ENCODE peak calls at places on chromosomes 2 and 18, in seven cellular contexts. C is neuronal stem cell, B is GM23248, S is astrocyte, R is H1, Q is H9, M is fibroblast of lung. U is an unnamed sample. For H3K4me1, the result is how much of the 10 kb centered on the place peaks cover.

GRCh38 chr18:50944245-50944917 is 23.5 kb upstream of the ELAC1 start:
- DNase-seq in S (no peak), R (no peak), C (no peak), Q (no peak), M (peak), B (peak), U (no peak)

GRCh38 chr2:74602553-74603281 is 45.4 kb downstream of the M1AP start:
- DNase-seq in M (peak), B (peak), Q (no peak), R (no peak), S (peak), C (no peak), U (no peak)

GRCh38 chr2:240567872-240568677 is at the start of gene RNPEPL1:
- DNase-seq in R (no peak), B (peak), Q (no peak), C (no peak), M (peak), S (no peak), U (peak)

GRCh38 chr18:58538604-58539386 is 90.1 kb downstream of the ALPK2 start:
- DNase-seq in S (no peak), C (no peak), Q (no peak), B (no peak), R (no peak), M (no peak), U (no peak)

GRCh38 chr2:119486196-119486827 is 38.0 kb downstream of the SCTR start:
- DNase-seq in Q (no peak), R (no peak), M (no peak), C (no peak), S (no peak), B (no peak), U (no peak)

GRCh38 chr2:233303252-233303651 is 4.4 kb upstream of the SAG start:
- DNase-seq in C (no peak), Q (peak), S (no peak), B (no peak), R (peak), M (no peak), U (no peak)

GRCh38 chr2:210072922-210073509 is 70.6 kb downstream of the RPE start:
- DNase-seq in R (no peak), B (peak), Q (no peak), S (peak), C (no peak), M (peak), U (no peak)

GRCh38 chr2:191593622-191594416 is 84.1 kb upstream of the NABP1 start:
- DNase-seq in C (no peak), Q (no peak), R (no peak), B (peak), S (peak), M (peak), U (no peak)

GRCh38 chr2:102084651-102085050 is 57.9 kb upstream of the IL1R1 start:
- DNase-seq in Q (no peak), S (no peak), B (no peak), R (no peak), C (no peak), M (no peak), U (no peak)

GRCh38 chr2:25380023-25380422 is 38.3 kb upstream of the DNMT3A start:
- DNase-seq in M (no peak), Q (no peak), B (no peak), S (no peak), C (no peak), R (no peak), U (peak)

GRCh38 chr18:28995319-28995718 is 818.4 kb upstream of the CDH2 start:
- DNase-seq in S (no peak), M (no peak), C (no peak), Q (no peak), R (no peak), B (no peak), U (no peak)

GRCh38 chr2:80303006-80303741 is 1.4 kb downstream of the LRRTM1 start:
- DNase-seq in R (no peak), B (peak), Q (peak), C (no peak), M (peak), S (no peak), U (peak)

GRCh38 chr2:73290049-73290839 is 3.1 kb downstream of the EGR4 start:
- DNase-seq in Q (peak), R (no peak), C (no peak), M (peak), S (peak), B (peak), U (no peak)

GRCh38 chr18:35888329-35888728 is 84.2 kb upstream of the RMP24 start:
- DNase-seq in S (no peak), M (no peak), B (no peak), C (no peak), R (no peak), Q (no peak), U (no peak)

GRCh38 chr2:191037351-191037750 is 23.4 kb upstream of the STAT1 start:
- DNase-seq in Q (no peak), B (peak), R (no peak), C (no peak), S (no peak), M (no peak), U (no peak)

GRCh38 chr18:35671952-35672603 is 90.5 kb downstream of the GALNT1 start:
- DNase-seq in B (peak), R (no peak), C (no peak), M (peak), Q (no peak), S (no peak), U (no peak)

GRCh38 chr2:39437522-39438296 is 624 bp upstream of the MAP4K3 start:
- DNase-seq in Q (no peak), M (peak), B (peak), S (no peak), R (no peak), C (no peak), U (peak)

GRCh38 chr2:80073134-80073561 is 231.4 kb downstream of the LRRTM1 start:
- DNase-seq in R (no peak), B (peak), M (peak), C (peak), S (peak), Q (peak), U (no peak)

GRCh38 chr2:172196768-172197322 is 94.1 kb upstream of the DLX2 start:
- DNase-seq in S (peak), C (no peak), B (peak), R (no peak), Q (no peak), M (peak), U (no peak)

GRCh38 chr2:20194097-20194989 is 30.6 kb downstream of the SDC1 start:
- DNase-seq in M (no peak), R (no peak), C (no peak), S (no peak), B (no peak), Q (no peak), U (no peak)

GRCh38 chr2:226478121-226478809 is 321.4 kb downstream of the IRS1 start:
- DNase-seq in Q (peak), S (peak), R (no peak), B (peak), C (peak), M (peak), U (peak)

GRCh38 chr2:174254267-174254666 is 5.9 kb upstream of the OLA1 start:
- DNase-seq in M (no peak), Q (no peak), S (no peak), B (no peak), R (no peak), C (no peak), U (no peak)

GRCh38 chr2:196284033-196284844 is 112.9 kb upstream of the STK17B start:
- DNase-seq in C (no peak), Q (no peak), B (peak), R (no peak), M (peak), S (no peak), U (no peak)

GRCh38 chr2:237474931-237475703 is 11.9 kb upstream of the MLPH start:
- DNase-seq in Q (peak), M (peak), C (peak), B (peak), R (no peak), S (peak), U (peak)

GRCh38 chr2:232022733-232023132 is 61.2 kb downstream of the DIS3L2 start:
- DNase-seq in R (no peak), S (no peak), Q (no peak), M (no peak), B (no peak), C (no peak), U (no peak)

GRCh38 chr2:112243233-112243632 is 11.6 kb downstream of the ZC3H8 start:
- DNase-seq in C (no peak), M (no peak), R (no peak), Q (no peak), S (no peak), B (no peak), U (no peak)

GRCh38 chr2:69309336-69310048 is 77.5 kb downstream of the GFPT1 start:
- DNase-seq in S (peak), M (peak), Q (no peak), C (no peak), R (no peak), B (peak), U (no peak)

GRCh38 chr2:100054426-100054825 is 88.0 kb downstream of the AFF3 start:
- DNase-seq in S (no peak), Q (no peak), M (no peak), C (no peak), R (no peak), B (no peak), U (no peak)

GRCh38 chr2:136057023-136057801 is 60.7 kb downstream of the CXCR4 start:
- DNase-seq in S (no peak), M (no peak), R (no peak), C (no peak), Q (no peak), B (no peak), U (no peak)

GRCh38 chr2:43142921-43143438 is 83.4 kb downstream of the ZFP36L2 start:
- DNase-seq in M (no peak), B (peak), S (no peak), C (no peak), R (no peak), Q (no peak), U (peak)

GRCh38 chr2:183474912-183475695 is 350.9 kb downstream of the NUP35 start:
- DNase-seq in Q (no peak), R (no peak), M (no peak), S (no peak), C (peak), B (no peak), U (no peak)

GRCh38 chr2:138335036-138335435 is 166.5 kb upstream of the SPOPL start:
- DNase-seq in B (no peak), S (no peak), C (no peak), Q (no peak), R (no peak), M (no peak), U (no peak)

GRCh38 chr2:11239718-11240462 is 84.6 kb downstream of the SLC66A3 start:
- DNase-seq in S (peak), Q (no peak), R (no peak), C (peak), M (peak), B (peak), U (no peak)

GRCh38 chr2:40318931-40319330 is 133.0 kb downstream of the SLC8A1 start:
- DNase-seq in R (no peak), C (no peak), Q (no peak), M (no peak), S (no peak), B (no peak), U (no peak)

GRCh38 chr2:134623796-134624195 is 95.0 kb downstream of the TMEM163 start:
- DNase-seq in R (no peak), S (no peak), M (no peak), B (no peak), Q (no peak), C (no peak), U (no peak)

GRCh38 chr2:75064691-75065396 is 106.4 kb downstream of the POLE4 start:
- DNase-seq in Q (peak), M (peak), R (no peak), B (peak), C (peak), S (peak), U (no peak)

GRCh38 chr2:85903849-85904248 is 15.1 kb upstream of the ST3GAL5 start:
- DNase-seq in S (no peak), M (no peak), C (no peak), B (no peak), R (no peak), Q (no peak), U (no peak)

GRCh38 chr2:156908825-156909224 is 348.7 kb upstream of the GALNT5 start:
- DNase-seq in Q (no peak), B (peak), S (peak), C (no peak), R (no peak), M (peak), U (no peak)

GRCh38 chr2:189662674-189663226 is 1.5 kb downstream of the ASNSD1 start:
- DNase-seq in Q (no peak), B (no peak), S (no peak), M (no peak), C (no peak), R (no peak), U (no peak)
- H3K4me1 ChIP-seq in Q (under half), B (under half), S (under half), M (under half), C (under half), R (under half), U (under half)

GRCh38 chr18:40088130-40088529 is 1866.9 kb upstream of the PIK3C3 start:
- DNase-seq in R (no peak), C (no peak), S (no peak), Q (no peak), B (no peak), M (no peak), U (no peak)
- H3K9ac ChIP-seq in R (no peak), C (no peak), S (no peak), Q (no peak), B (no peak), M (no peak), U (no peak)

DNA sequence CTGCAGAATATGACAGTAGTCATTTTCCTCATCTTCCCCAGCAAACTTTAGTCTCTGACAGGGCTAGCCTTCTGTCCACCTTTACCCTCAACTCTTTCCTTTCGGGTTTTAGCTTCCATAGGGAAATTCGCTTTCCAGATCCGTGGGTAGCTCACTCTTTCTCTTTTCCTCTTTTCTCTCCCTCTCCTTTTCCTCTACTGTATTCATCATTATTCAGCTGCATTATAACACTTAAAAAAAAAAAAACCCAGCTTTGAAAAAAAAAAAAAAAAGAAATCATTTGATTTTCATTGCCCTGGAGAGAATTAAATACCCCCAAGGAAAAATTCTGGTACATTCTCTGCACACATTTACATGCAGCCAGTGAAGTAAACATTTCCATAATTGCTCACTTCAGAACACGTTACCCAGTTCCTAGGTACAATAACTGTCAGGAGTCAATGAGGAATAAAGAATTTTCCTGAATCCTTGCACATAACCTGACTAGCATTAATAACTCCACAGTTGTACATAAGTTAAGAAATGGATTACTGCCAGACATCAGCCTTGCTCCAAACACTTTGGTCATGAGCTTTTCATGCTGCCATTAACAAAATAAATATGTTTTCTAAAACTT is 63.5 kb downstream of the ZNF521 start:
- DNase-seq in C (no peak), Q (no peak), B (no peak), R (no peak), M (no peak), S (no peak), U (no peak)
- H3K4me1 ChIP-seq in C (under half), Q (under half), B (under half), R (under half), M (under half), S (under half), U (under half)

DNA sequence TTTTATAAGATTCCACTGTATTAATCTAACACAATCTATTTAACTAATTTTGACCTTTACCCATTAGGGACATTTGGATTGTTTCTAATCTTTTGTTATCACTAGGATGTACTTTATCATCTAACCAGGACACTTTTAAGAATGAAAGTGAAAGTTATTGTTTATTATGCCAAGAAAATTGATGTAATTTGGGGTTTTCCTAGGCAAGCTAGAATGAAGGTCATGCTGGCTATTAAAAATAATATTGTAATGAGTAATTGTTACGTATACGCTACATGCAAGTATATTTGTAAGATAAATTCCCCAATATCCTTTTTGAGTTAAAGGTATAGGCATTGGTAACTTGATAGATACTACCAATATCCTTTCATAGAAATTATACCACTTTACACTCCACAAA is 74.6 kb downstream of the COL5A2 start:
- DNase-seq in C (no peak), B (no peak), S (peak), R (no peak), Q (no peak), M (peak), U (no peak)
- H3K9ac ChIP-seq in C (no peak), B (no peak), S (no peak), R (no peak), Q (no peak), M (no peak), U (no peak)

GRCh38 chr2:216700088-216700567 is 4.8 kb upstream of the IGFBP5 start:
- DNase-seq in S (no peak), R (no peak), M (no peak), C (no peak), B (no peak), Q (no peak), U (no peak)
- H3K4me1 ChIP-seq in S (under half), R (under half), M (under half), C (under half), B (under half), Q (under half), U (under half)